ENCODE peak calls at places on chromosomes 2 and 18, in four cellular contexts. One of them, this sample, is unnamed.

GRCh38 chr2:191051825-191052778 is 38.1 kb upstream of the STAT1 start:
- DNase-seq in H1: no peak
- DNase-seq in A549: no peak
- DNase-seq in K562: peak
- DNase-seq in this sample: peak

GRCh38 chr2:231133365-231134114 is 8.7 kb upstream of the HTR2B start:
- DNase-seq in K562: no peak
- DNase-seq in H1: no peak
- DNase-seq in A549: no peak
- DNase-seq in this sample: peak

GRCh38 chr18:42030586-42031182 is 75.7 kb downstream of the PIK3C3 start:
- DNase-seq in A549: peak
- DNase-seq in K562: peak
- DNase-seq in H1: peak
- DNase-seq in this sample: peak

GRCh38 chr2:84939426-84940087 is 31.4 kb upstream of the KCMF1 start:
- DNase-seq in K562: no peak
- DNase-seq in A549: no peak
- DNase-seq in H1: no peak
- DNase-seq in this sample: no peak

GRCh38 chr2:241496904-241497877 is 11.2 kb downstream of the STK25 start:
- DNase-seq in K562: no peak
- DNase-seq in H1: no peak
- DNase-seq in A549: no peak
- DNase-seq in this sample: no peak

GRCh38 chr2:13006829-13007715 is 290.3 kb downstream of the TRIB2 start:
- DNase-seq in H1: peak
- DNase-seq in K562: peak
- DNase-seq in A549: peak
- DNase-seq in this sample: peak

GRCh38 chr18:45478889-45479288 is 136.4 kb upstream of the SLC14A2 start:
- DNase-seq in A549: no peak
- DNase-seq in K562: no peak
- DNase-seq in H1: no peak
- DNase-seq in this sample: no peak

GRCh38 chr2:45890094-45890646 is 238.7 kb downstream of the PRKCE start:
- DNase-seq in K562: no peak
- DNase-seq in H1: no peak
- DNase-seq in A549: no peak
- DNase-seq in this sample: no peak

GRCh38 chr2:172772637-172773036 is 37.0 kb downstream of the RAPGEF4 start:
- DNase-seq in H1: no peak
- DNase-seq in K562: no peak
- DNase-seq in A549: no peak
- DNase-seq in this sample: no peak

GRCh38 chr2:109089602-109090300 is 39.3 kb upstream of the SH3RF3 start:
- DNase-seq in H1: no peak
- DNase-seq in K562: no peak
- DNase-seq in A549: no peak
- DNase-seq in this sample: no peak

GRCh38 chr2:141554810-141555209 is 576.0 kb downstream of the LRP1B start:
- DNase-seq in A549: peak
- DNase-seq in H1: no peak
- DNase-seq in K562: no peak
- DNase-seq in this sample: peak

GRCh38 chr2:207836526-207837133 is 66.9 kb upstream of the FZD5 start:
- DNase-seq in H1: no peak
- DNase-seq in K562: no peak
- DNase-seq in A549: no peak
- DNase-seq in this sample: peak

GRCh38 chr2:173647681-173648350 is 293.1 kb downstream of the CDCA7 start:
- DNase-seq in K562: no peak
- DNase-seq in H1: no peak
- DNase-seq in A549: no peak
- DNase-seq in this sample: no peak

GRCh38 chr2:119301413-119301812 is 65.2 kb downstream of the C2orf76 start:
- DNase-seq in H1: no peak
- DNase-seq in A549: no peak
- DNase-seq in K562: no peak
- DNase-seq in this sample: no peak

GRCh38 chr2:69694894-69695849 is 46.8 kb upstream of the ANXA4 start:
- DNase-seq in H1: no peak
- DNase-seq in A549: no peak
- DNase-seq in K562: no peak
- DNase-seq in this sample: peak

GRCh38 chr2:127231130-127231865 is 11.2 kb upstream of the CYP27C1 start:
- DNase-seq in K562: no peak
- DNase-seq in H1: no peak
- DNase-seq in A549: no peak
- DNase-seq in this sample: peak

GRCh38 chr18:34514238-34514637 is 195.9 kb upstream of the DTNA start:
- DNase-seq in K562: no peak
- DNase-seq in H1: no peak
- DNase-seq in A549: no peak
- DNase-seq in this sample: no peak

GRCh38 chr2:142189506-142189905 is 58.7 kb upstream of the LRP1B start:
- DNase-seq in H1: no peak
- DNase-seq in K562: no peak
- DNase-seq in A549: no peak
- DNase-seq in this sample: no peak

GRCh38 chr2:160156084-160156483 is 44.0 kb downstream of the ITGB6 start:
- DNase-seq in A549: peak
- DNase-seq in K562: no peak
- DNase-seq in H1: no peak
- DNase-seq in this sample: no peak

GRCh38 chr2:205699554-205700289 is 17.4 kb downstream of the NRP2 start:
- DNase-seq in A549: no peak
- DNase-seq in H1: no peak
- DNase-seq in K562: no peak
- DNase-seq in this sample: no peak

GRCh38 chr18:13545514-13545913 is 180.8 kb downstream of the FAM210A start:
- DNase-seq in K562: no peak
- DNase-seq in A549: no peak
- DNase-seq in H1: no peak
- DNase-seq in this sample: no peak

GRCh38 chr18:35042389-35043066 is 1.3 kb downstream of the MAPRE2 start:
- DNase-seq in H1: no peak
- DNase-seq in K562: no peak
- DNase-seq in A549: no peak
- DNase-seq in this sample: no peak

GRCh38 chr2:151097118-151097517 is 164.5 kb downstream of the RBM43 start:
- DNase-seq in H1: no peak
- DNase-seq in A549: no peak
- DNase-seq in K562: no peak
- DNase-seq in this sample: no peak

GRCh38 chr2:7377861-7378569 is 460.8 kb downstream of the RNF144A start:
- DNase-seq in K562: no peak
- DNase-seq in H1: no peak
- DNase-seq in A549: peak
- DNase-seq in this sample: no peak

GRCh38 chr2:7899241-7899640 is 782.6 kb upstream of the ID2 start:
- DNase-seq in H1: no peak
- DNase-seq in A549: no peak
- DNase-seq in K562: no peak
- DNase-seq in this sample: no peak

GRCh38 chr2:9950521-9951271 is 797 bp upstream of the GRHL1 start:
- DNase-seq in K562: peak
- DNase-seq in H1: no peak
- DNase-seq in A549: peak
- DNase-seq in this sample: no peak

GRCh38 chr2:129803067-129803466 is 176.4 kb upstream of the RAB6C start:
- DNase-seq in A549: no peak
- DNase-seq in H1: no peak
- DNase-seq in K562: no peak
- DNase-seq in this sample: no peak

GRCh38 chr2:185108588-185108987 is 510.3 kb downstream of the ZNF804A start:
- DNase-seq in A549: no peak
- DNase-seq in K562: no peak
- DNase-seq in H1: no peak
- DNase-seq in this sample: no peak

GRCh38 chr2:12120281-12121150 is 374.1 kb downstream of the LPIN1 start:
- DNase-seq in K562: no peak
- DNase-seq in A549: no peak
- DNase-seq in H1: no peak
- DNase-seq in this sample: no peak

GRCh38 chr2:232981767-232982360 is 31.2 kb downstream of the NGEF start:
- DNase-seq in K562: no peak
- DNase-seq in H1: no peak
- DNase-seq in A549: no peak
- DNase-seq in this sample: peak

GRCh38 chr2:187547353-187547979 is 6.8 kb downstream of the TFPI start:
- DNase-seq in H1: no peak
- DNase-seq in K562: peak
- DNase-seq in A549: peak
- DNase-seq in this sample: no peak

GRCh38 chr2:210198326-210198725 is 26.9 kb downstream of the ACADL start:
- DNase-seq in K562: no peak
- DNase-seq in H1: no peak
- DNase-seq in A549: no peak
- DNase-seq in this sample: no peak

GRCh38 chr2:135960598-135961551 is 24.6 kb downstream of the DARS1 start:
- DNase-seq in A549: no peak
- DNase-seq in K562: no peak
- DNase-seq in H1: no peak
- DNase-seq in this sample: no peak

DNA sequence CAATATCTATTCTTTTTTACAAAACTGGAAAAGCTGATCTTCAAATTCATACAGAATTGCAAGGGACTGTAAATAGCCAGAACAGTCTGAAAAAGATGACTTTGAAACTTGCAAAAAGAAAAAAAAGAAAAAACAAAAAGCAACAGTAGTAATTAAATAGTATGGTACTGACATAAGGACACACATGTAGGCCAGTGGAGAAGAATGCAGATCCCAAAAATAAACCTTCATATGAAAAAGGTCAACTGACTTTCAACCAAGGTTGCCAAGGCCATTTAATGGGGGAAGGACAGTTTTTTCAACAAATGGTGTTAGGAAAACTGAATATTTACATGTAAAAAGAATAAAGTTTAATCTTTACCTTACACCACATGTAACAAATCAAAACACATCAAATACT is 111.8 kb downstream of the USP34 start:
- DNase-seq in A549: no peak
- DNase-seq in H1: no peak
- DNase-seq in K562: no peak
- DNase-seq in this sample: no peak
- TF ChIP-seq PHF8 in A549: no peak
- TF ChIP-seq PHF8 in H1: no peak
- TF ChIP-seq PHF8 in K562: no peak
- TF ChIP-seq PHF8 in this sample: no peak

GRCh38 chr2:152335851-152336102 is 803 bp downstream of the FMNL2 start:
- DNase-seq in K562: no peak
- DNase-seq in H1: no peak
- DNase-seq in A549: no peak
- DNase-seq in this sample: no peak

GRCh38 chr2:152337511-152337903 is 2.5 kb downstream of the FMNL2 start:
- DNase-seq in K562: no peak
- DNase-seq in H1: no peak
- DNase-seq in A549: no peak
- DNase-seq in this sample: no peak

GRCh38 chr2:152335016-152335850 is at the start of gene FMNL2:
- DNase-seq in K562: peak
- DNase-seq in A549: peak
- DNase-seq in H1: peak
- DNase-seq in this sample: peak

GRCh38 chr2:152336854-152337510 is 2.0 kb downstream of the FMNL2 start:
- DNase-seq in K562: no peak
- DNase-seq in H1: no peak
- DNase-seq in A549: no peak
- DNase-seq in this sample: no peak

DNA sequence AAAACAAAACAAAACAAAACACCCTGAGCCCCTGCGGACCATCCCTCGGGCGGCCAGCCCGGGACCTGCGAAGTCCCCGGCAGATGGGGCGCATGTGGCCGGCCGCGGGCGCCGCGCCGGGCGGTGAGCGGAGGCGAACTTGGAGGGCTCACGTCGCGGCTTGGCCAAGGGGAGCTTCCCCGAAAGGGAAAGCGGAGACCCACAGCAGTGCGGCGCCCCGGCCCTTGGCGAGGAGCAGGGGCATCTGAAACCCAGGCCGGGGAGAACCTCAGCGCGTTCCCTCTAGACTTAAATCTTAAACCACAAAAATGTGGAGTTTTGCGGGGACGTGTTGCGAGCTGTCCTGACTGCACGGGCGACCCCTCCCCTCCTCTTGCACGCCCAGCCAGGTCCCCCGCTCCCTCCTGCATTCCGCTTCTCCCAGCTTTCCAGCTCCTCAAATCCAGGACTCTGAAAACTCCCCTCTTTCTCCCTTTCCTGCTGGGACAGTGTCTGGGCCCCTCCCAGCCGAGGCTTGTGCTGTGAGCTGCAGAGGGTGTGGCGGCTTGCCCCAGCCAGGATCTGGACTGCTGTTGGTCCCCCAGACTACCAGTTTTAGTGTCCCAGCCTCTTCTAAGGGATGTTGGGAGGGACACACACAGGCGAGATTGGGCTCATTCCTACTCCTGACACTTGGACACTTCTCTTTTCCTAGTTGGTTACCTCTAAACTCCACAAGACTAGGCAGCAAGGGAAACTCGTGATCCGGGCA is 1.3 kb downstream of the FMNL2 start:
- DNase-seq in K562: no peak
- DNase-seq in A549: peak
- DNase-seq in H1: no peak
- DNase-seq in this sample: peak
- TF ChIP-seq PHF8 in K562: no peak
- TF ChIP-seq PHF8 in A549: no peak
- TF ChIP-seq PHF8 in H1: peak
- TF ChIP-seq PHF8 in this sample: peak

GRCh38 chr2:239131521-239131920 is 269.3 kb downstream of the HDAC4 start:
- DNase-seq in K562: no peak
- DNase-seq in H1: no peak
- DNase-seq in A549: no peak
- DNase-seq in this sample: no peak
- TF ChIP-seq PHF8 in K562: no peak
- TF ChIP-seq PHF8 in H1: no peak
- TF ChIP-seq PHF8 in A549: no peak
- TF ChIP-seq PHF8 in this sample: no peak

DNA sequence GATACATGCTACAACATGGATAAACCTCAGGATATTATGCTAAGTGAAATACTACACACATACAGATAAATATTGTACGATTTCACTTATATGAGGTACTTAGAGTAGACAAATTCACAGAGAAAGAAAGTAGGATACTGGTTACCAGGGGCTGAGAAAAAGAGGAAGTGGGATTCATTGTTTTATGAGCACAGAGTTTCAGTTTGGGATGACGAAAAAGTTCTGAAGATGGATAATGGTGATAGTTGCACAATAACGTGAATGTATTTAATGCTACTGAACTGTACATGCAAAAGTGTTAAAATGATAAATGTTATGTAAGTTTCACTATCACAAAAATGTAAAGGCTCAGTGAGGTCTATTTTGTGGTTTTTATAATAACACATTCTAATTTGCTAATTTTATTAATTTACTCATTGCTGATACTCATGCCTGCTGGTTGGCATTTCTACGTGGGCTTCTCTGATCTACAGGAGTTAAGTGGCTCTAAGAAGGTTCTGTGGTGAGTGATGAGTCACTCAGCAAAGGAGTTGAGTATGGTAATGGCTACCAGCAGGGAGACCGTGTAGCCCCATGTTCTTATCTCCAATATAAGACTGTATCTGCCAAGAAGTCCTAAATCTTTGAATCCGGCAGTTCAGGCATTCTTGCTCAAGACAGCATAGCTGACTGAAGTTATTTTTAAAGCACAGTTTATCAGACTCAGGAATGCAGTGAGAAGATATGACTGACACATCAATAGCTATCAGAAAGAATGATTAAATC is 41.1 kb downstream of the UPP2 start:
- DNase-seq in A549: no peak
- DNase-seq in H1: no peak
- DNase-seq in K562: peak
- DNase-seq in this sample: no peak
- TF ChIP-seq PHF8 in A549: no peak
- TF ChIP-seq PHF8 in H1: no peak
- TF ChIP-seq PHF8 in K562: no peak
- TF ChIP-seq PHF8 in this sample: no peak

This sample was measured in HepG2.